ENCODE peak calls at places on chromosomes 7 and 10, in nine cellular contexts. X is CD14-positive monocyte, Q is tibial nerve, C is lung, F is mesothelial cell of epicardium, H is dorsolateral prefrontal cortex, S is endothelial cell, R is kidney epithelial cell, J is lower lobe of right lung. L is an unnamed sample.

GRCh38 chr10:106577266-106577665 is 587.2 kb downstream of the SORCS1 start:
- DNase-seq in Q (no peak), H (no peak), C (no peak), X (no peak), S (no peak), J (no peak), R (no peak), F (no peak), L (no peak)

GRCh38 chr10:124995605-124996004 is 53.7 kb downstream of the ZRANB1 start:
- DNase-seq in F (no peak), Q (no peak), C (peak; percentile 24), R (no peak), S (no peak), X (no peak), J (peak; percentile 30), H (no peak), L (no peak)

GRCh38 chr7:157457355-157458253 is 120.8 kb downstream of the DNAJB6 start:
- DNase-seq in H (no peak), Q (no peak), F (no peak), R (no peak), S (no peak), C (no peak), X (no peak), J (peak; percentile 23), L (no peak)

GRCh38 chr10:5817322-5818047 is 4.3 kb upstream of the GDI2 start:
- DNase-seq in R (no peak), F (no peak), S (no peak), H (no peak), Q (no peak), C (no peak), J (no peak), X (no peak), L (no peak)

GRCh38 chr10:9579110-9579705 is 1438.5 kb upstream of the CELF2 start:
- DNase-seq in H (no peak), J (no peak), Q (no peak), C (no peak), F (no peak), X (no peak), R (peak; percentile 1), S (no peak), L (no peak)

GRCh38 chr7:4712371-4713182 is 30.5 kb downstream of the FOXK1 start:
- DNase-seq in R (no peak), F (no peak), X (peak; percentile 71), J (no peak), S (no peak), Q (no peak), H (no peak), C (no peak), L (peak; percentile 56)

GRCh38 chr10:118467200-118467599 is 125.1 kb upstream of the FAM204A start:
- DNase-seq in H (no peak), X (no peak), Q (no peak), J (no peak), S (no peak), C (no peak), F (no peak), R (no peak), L (no peak)

GRCh38 chr10:29772403-29772802 is 137.6 kb upstream of the SVIL start:
- DNase-seq in H (no peak), C (no peak), S (no peak), F (no peak), J (no peak), X (no peak), R (no peak), Q (no peak), L (no peak)

GRCh38 chr7:22339725-22340390 is 17.1 kb downstream of the RAPGEF5 start:
- DNase-seq in Q (no peak), R (no peak), S (no peak), C (no peak), J (no peak), H (no peak), F (no peak), X (no peak), L (no peak)

GRCh38 chr10:6199131-6199733 is 3.5 kb upstream of the PFKFB3 start:
- DNase-seq in C (no peak), S (no peak), Q (no peak), R (no peak), F (no peak), X (no peak), H (no peak), J (no peak), L (no peak)

GRCh38 chr10:54434782-54435181 is 366.2 kb downstream of the PCDH15 start:
- DNase-seq in X (no peak), F (no peak), Q (no peak), H (no peak), R (no peak), S (no peak), C (no peak), J (no peak), L (no peak)

GRCh38 chr7:77770316-77770715 is 27.9 kb downstream of the TMEM60 start:
- DNase-seq in S (no peak), H (no peak), C (no peak), J (no peak), Q (no peak), R (no peak), F (no peak), X (no peak), L (no peak)

GRCh38 chr10:14700551-14700950 is 74.1 kb downstream of the FAM107B start:
- DNase-seq in C (no peak), F (no peak), Q (no peak), H (no peak), R (no peak), X (no peak), J (no peak), S (no peak), L (no peak)

GRCh38 chr10:6603142-6604125 is 23.4 kb upstream of the PRKCQ start:
- DNase-seq in H (no peak), X (no peak), C (no peak), R (no peak), Q (no peak), S (no peak), J (no peak), F (no peak), L (no peak)

DNA sequence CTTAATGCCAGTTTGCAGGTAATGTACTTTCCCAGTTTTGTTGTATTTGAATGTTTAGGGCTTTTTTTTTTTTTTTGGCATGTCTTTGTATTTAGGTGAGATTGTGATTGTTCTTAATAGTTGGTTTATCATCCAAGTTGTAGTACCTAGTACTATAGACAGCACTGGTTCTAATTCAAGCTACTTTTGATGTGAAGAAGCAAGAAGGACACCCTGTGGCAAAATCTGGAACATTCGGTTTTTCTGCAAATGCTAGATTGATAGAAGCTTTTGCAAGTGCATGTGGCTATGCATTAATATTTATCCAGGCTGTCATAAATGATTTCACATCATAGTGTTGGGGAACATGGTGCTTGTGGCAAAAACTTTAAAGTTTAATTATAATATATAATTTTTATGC is 248.9 kb downstream of the FOXP2 start:
- DNase-seq in Q (no peak), R (no peak), X (no peak), S (no peak), C (no peak), H (no peak), F (no peak), J (no peak), L (peak; percentile 3)
- TF ChIP-seq CTCF in Q (peak; percentile 14), R (peak; percentile 9), X (no peak), S (no peak), C (no peak), H (no peak), F (no peak), J (no peak), L (peak; percentile 47)

GRCh38 chr10:11958956-11959355 is 83.7 kb downstream of the UPF2 start:
- DNase-seq in X (no peak), C (no peak), H (no peak), F (no peak), R (peak; percentile 29), S (no peak), J (no peak), Q (no peak), L (no peak)

DNA sequence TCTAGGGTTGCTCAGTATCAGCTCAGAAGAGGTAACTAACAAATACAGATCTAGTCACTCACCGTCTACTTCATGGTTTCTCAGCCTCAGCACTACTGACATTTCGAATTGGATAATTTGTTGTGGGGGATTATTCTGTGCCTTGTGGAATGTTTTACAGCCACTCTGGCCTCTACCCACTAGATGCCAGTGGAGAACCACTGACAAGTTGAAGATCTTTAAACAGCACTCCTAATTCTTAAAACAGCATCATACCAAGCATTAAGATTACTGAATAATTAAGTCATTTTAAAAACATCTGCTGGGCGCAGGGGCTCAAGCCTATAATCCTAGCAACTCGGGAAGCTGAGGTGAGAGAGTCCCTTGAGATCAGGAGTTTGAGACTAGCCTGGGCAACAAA is 82.6 kb downstream of the UPF2 start:
- DNase-seq in C (no peak), F (no peak), J (no peak), R (no peak), S (no peak), H (no peak), X (no peak), Q (no peak), L (no peak)
- TF ChIP-seq CTCF in C (no peak), F (no peak), J (no peak), R (no peak), S (no peak), H (no peak), X (no peak), Q (no peak), L (no peak)

DNA sequence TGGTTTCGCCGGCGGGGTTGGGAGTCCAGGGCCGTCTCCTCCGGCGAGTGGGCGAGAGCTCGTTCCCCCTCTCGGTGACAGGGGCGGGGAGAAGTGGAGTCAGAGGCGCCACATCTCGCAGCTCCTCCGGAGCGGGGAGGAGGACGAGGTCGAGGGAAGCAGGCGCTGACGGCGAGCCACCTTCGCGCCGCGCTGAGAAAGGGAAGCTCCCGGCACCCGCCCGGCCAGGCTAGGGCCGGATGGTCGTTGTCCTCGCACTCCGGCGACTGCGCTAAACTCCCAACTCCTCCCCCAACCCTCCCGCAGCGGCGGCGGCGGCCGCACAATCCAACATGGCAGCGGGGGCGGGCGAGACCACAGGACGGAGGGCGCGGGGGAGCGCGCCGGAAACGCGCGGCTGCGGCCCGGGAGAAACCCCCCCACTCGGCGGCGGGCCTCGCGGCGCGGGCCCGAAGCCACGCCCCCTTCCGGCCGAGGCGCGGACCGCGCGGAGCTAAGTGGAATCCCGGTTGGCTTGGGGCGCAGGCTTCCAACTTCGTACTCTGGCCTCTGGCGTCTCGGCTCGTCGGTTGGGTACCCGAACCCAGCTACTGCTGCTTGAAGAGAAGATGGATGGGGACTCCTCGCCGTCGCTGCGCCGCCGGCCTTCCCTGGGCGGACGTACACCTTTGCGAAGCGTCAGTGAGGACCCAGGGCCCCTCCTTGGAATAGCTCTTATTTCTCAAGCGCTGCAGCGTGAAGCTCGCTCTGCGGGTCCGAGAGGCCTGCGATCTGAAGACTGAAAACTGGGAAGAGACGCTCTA is at the start of gene WASL:
- DNase-seq in X (peak; percentile 92), H (peak; percentile 90), F (peak; percentile 85), R (peak; percentile 21), S (peak; percentile 96), Q (peak; percentile 86), C (peak; percentile 89), J (peak; percentile 93), L (peak; percentile 83)
- TF ChIP-seq CTCF in X (no peak), H (peak; percentile 15), F (peak; percentile 25), R (no peak), S (no peak), Q (no peak), C (no peak), J (no peak), L (peak; percentile 61)

DNA sequence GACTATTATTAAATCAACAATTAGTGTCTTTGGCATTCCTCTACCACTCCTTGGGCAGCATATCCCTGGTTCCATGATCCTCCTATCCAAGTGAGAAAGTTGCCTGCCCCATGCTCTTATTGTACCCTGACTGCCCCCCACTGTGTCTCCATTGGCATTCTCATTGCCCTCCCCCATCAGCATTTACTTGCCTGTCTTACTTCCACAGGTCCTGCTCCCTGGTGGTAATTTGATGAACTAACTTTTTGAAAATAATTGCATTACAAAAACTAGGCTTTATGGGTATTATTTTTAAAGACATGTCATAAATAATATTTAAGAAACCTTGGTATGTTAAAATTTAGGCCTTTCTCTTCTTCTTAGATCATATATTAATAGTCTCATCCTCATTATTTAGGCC is 346.4 kb downstream of the PCLO start:
- DNase-seq in C (no peak), Q (no peak), J (no peak), R (no peak), H (no peak), S (no peak), F (no peak), X (no peak), L (no peak)
- TF ChIP-seq CTCF in C (no peak), Q (no peak), J (no peak), R (no peak), H (no peak), S (peak; percentile 43), F (peak; percentile 29), X (no peak), L (peak; percentile 47)